ENCODE peak calls at places on chromosomes 7 and 10, in eight cellular contexts. Q is mammary epithelial cell; F is brain microvascular endothelial cell; M is ovary; L is heart left ventricle; V is CD8-positive, alpha-beta T cell; X is pancreas; Z is IMR-90. N is an unnamed sample.

GRCh38 chr10:49562893-49563292 is 24.0 kb upstream of the ERCC6 start:
- DNase-seq in Q (no peak), F (peak; percentile 55), Z (peak; percentile 40), L (no peak), M (no peak), V (no peak), X (no peak), N (no peak)

GRCh38 chr10:97050205-97050745 is 135.5 kb downstream of the SLIT1 start:
- DNase-seq in M (no peak), X (no peak), F (no peak), L (no peak), Q (no peak), Z (no peak), V (no peak), N (no peak)

GRCh38 chr10:8431511-8431910 is 377.0 kb downstream of the GATA3 start:
- DNase-seq in X (no peak), L (no peak), V (no peak), Q (no peak), Z (no peak), M (no peak), F (no peak), N (no peak)

GRCh38 chr10:30863516-30864210 is 168.0 kb downstream of the ZNF438 start:
- DNase-seq in Z (peak; percentile 34), F (no peak), Q (no peak), X (no peak), L (no peak), V (no peak), M (no peak), N (no peak)

GRCh38 chr7:22093003-22093402 is 147.3 kb upstream of the CDCA7L start:
- DNase-seq in X (no peak), Q (no peak), M (no peak), Z (no peak), L (no peak), V (no peak), F (peak; percentile 10), N (no peak)

GRCh38 chr7:41005381-41005901 is 697.4 kb downstream of the INHBA start:
- DNase-seq in L (no peak), V (no peak), M (no peak), Q (peak; percentile 88), F (peak; percentile 59), X (no peak), Z (peak; percentile 92), N (no peak)

GRCh38 chr7:4724648-4725013 is 42.5 kb downstream of the FOXK1 start:
- DNase-seq in X (no peak), F (no peak), Z (peak; percentile 47), V (no peak), Q (peak; percentile 14), L (no peak), M (no peak), N (no peak)

GRCh38 chr10:86334515-86335085 is 32.0 kb downstream of the GRID1 start:
- DNase-seq in L (no peak), Q (no peak), X (no peak), V (no peak), Z (no peak), F (no peak), M (no peak), N (no peak)

GRCh38 chr7:102321351-102322201 is 34.7 kb downstream of the SPDYE6 start:
- DNase-seq in L (no peak), Z (no peak), V (no peak), Q (no peak), M (no peak), F (no peak), X (no peak), N (no peak)

GRCh38 chr7:155955367-155955635 is 143.0 kb upstream of the SHH start:
- DNase-seq in X (no peak), V (no peak), M (no peak), Z (no peak), F (no peak), L (no peak), Q (no peak), N (no peak)

GRCh38 chr7:14156436-14156835 is 167.0 kb upstream of the ETV1 start:
- DNase-seq in X (no peak), Q (no peak), L (no peak), F (no peak), V (no peak), Z (no peak), M (no peak), N (no peak)

GRCh38 chr7:122302826-122303521 is 1.6 kb downstream of the FEZF1 start:
- DNase-seq in F (no peak), V (no peak), L (no peak), X (no peak), Q (no peak), Z (no peak), M (no peak), N (no peak)

GRCh38 chr10:6185039-6185716 is 17.6 kb upstream of the PFKFB3 start:
- DNase-seq in X (no peak), L (no peak), M (no peak), Z (no peak), V (no peak), Q (no peak), F (no peak), N (no peak)

GRCh38 chr7:52726493-52726892 is 308.9 kb upstream of the POM121L12 start:
- DNase-seq in F (no peak), Q (no peak), M (no peak), V (no peak), L (no peak), X (no peak), Z (no peak), N (no peak)

GRCh38 chr10:132309466-132309865 is 1.7 kb upstream of the STK32C start:
- DNase-seq in V (no peak), Q (no peak), X (no peak), M (no peak), Z (no peak), L (no peak), F (no peak), N (no peak)
- H3K27me3 ChIP-seq in V (no peaks in the 10 kb centered on the region), Q (no peaks in the 10 kb centered on the region), X (no peaks in the 10 kb centered on the region), M (no peaks in the 10 kb centered on the region), Z (peaks cover 21% of the 10 kb centered on the region), L (no peaks in the 10 kb centered on the region), F (no peaks in the 10 kb centered on the region), N (peaks cover 8% of the 10 kb centered on the region)

DNA sequence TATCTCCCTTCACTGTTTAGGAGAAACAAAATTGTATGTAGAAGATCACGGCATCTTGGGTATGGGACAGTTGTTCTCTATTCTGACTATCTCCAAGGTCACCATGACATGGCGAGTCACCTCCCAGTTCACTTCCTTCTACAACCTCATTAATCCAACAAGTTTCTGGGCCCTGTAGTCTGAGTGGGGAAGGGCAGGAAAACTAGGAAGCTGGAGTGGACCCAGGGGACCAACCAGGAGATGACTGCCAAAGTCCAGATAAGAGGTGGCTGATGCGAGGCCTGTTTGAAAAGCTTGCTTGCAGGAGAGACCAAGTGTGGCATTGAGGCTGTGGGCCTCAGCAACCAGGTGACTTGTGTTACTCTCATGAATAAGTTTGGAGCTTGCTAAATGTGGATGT is 584.9 kb downstream of the TNS3 start:
- DNase-seq in X (no peak), L (no peak), M (no peak), Z (no peak), V (no peak), Q (no peak), F (no peak), N (no peak)
- H3K36me3 ChIP-seq in X (no peaks in the 10 kb centered on the region), L (no peaks in the 10 kb centered on the region), M (no peaks in the 10 kb centered on the region), Z (no peaks in the 10 kb centered on the region), V (no peaks in the 10 kb centered on the region), Q (no peaks in the 10 kb centered on the region), F (no peaks in the 10 kb centered on the region), N (no peaks in the 10 kb centered on the region)

DNA sequence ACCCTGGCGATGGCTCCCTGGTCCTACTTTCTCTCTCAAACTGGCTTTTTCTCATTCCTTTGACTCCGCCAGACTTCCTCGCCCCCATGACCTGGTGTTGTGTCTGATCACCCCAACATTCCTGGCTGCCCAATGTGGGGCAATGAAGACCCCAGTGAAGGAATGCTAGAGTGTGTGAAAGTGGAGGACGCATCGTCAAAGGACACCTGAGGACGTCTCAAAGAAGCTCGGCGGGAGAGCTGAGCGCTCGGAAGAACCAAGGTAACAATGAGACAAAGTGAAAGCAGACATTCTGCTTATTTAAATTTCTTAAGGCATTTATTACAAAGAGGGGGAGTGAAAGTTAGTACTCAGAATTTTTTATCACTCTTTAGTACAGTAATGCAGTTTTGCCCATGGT is 31.7 kb upstream of the AKR1C2 start:
- DNase-seq in Z (no peak), V (no peak), Q (no peak), M (no peak), X (no peak), L (no peak), F (no peak), N (no peak)
- TF ChIP-seq CTCF in Z (no peak), V (no peak), Q (no peak), M (no peak), X (no peak), L (no peak), F (no peak), N (no peak)

GRCh38 chr10:22329150-22329549 is 8.3 kb downstream of the BMI1 start:
- DNase-seq in F (no peak), L (no peak), Z (no peak), V (no peak), M (no peak), Q (no peak), X (no peak), N (no peak)
- H3K27me3 ChIP-seq in F (peaks cover 3% of the 10 kb centered on the region), L (no peaks in the 10 kb centered on the region), Z (peaks cover 9% of the 10 kb centered on the region), V (peaks cover 10% of the 10 kb centered on the region), M (no peaks in the 10 kb centered on the region), Q (no peaks in the 10 kb centered on the region), X (peaks cover 8% of the 10 kb centered on the region), N (peaks cover 2% of the 10 kb centered on the region)

GRCh38 chr10:123944661-123945060 is 53.1 kb upstream of the CPXM2 start:
- DNase-seq in X (no peak), Q (no peak), F (no peak), V (no peak), M (no peak), L (no peak), Z (no peak), N (no peak)

GRCh38 chr10:123945506-123945905 is 53.9 kb upstream of the CPXM2 start:
- DNase-seq in L (no peak), X (no peak), F (peak; percentile 35), M (no peak), V (no peak), Z (peak; percentile 2), Q (peak; percentile 46), N (no peak)

GRCh38 chr10:123939591-123939990 is 48.0 kb upstream of the CPXM2 start:
- DNase-seq in Q (no peak), M (no peak), Z (no peak), X (no peak), V (no peak), F (no peak), L (no peak), N (no peak)

GRCh38 chr10:123943307-123943706 is 51.7 kb upstream of the CPXM2 start:
- DNase-seq in F (no peak), Z (no peak), X (no peak), Q (no peak), V (no peak), L (no peak), M (no peak), N (no peak)

GRCh38 chr10:123942114-123942513 is 50.5 kb upstream of the CPXM2 start:
- DNase-seq in L (no peak), X (no peak), Q (no peak), Z (no peak), V (no peak), F (no peak), M (no peak), N (no peak)
- H3K36me3 ChIP-seq in L (no peaks in the 10 kb centered on the region), X (no peaks in the 10 kb centered on the region), Q (no peaks in the 10 kb centered on the region), Z (no peaks in the 10 kb centered on the region), V (no peaks in the 10 kb centered on the region), F (no peaks in the 10 kb centered on the region), M (no peaks in the 10 kb centered on the region), N (no peaks in the 10 kb centered on the region)

N was measured in kidney epithelial cell.